ENCODE peak calls at places on chromosomes 5 and 9, in seven cellular contexts. I, M, K, B, J, E and R are unnamed samples.

GRCh38 chr9:134962065-134962997 is 44.6 kb upstream of the FCN1 start:
- DNase-seq in E (no peak), B (no peak), J (no peak), K (no peak), M (no peak), I (no peak), R (peak)

GRCh38 chr5:74028976-74029375 is 403.0 kb downstream of the ARHGEF28 start:
- DNase-seq in B (no peak), M (no peak), E (no peak), J (no peak), K (no peak), I (no peak), R (no peak)

GRCh38 chr5:139468421-139468931 is 2.3 kb upstream of the SMIM33 start:
- DNase-seq in M (peak), B (no peak), K (no peak), I (no peak), J (no peak), E (no peak), R (no peak)

GRCh38 chr9:135905380-135906282 is 1.7 kb downstream of the CAMSAP1 start:
- DNase-seq in I (no peak), B (no peak), M (peak), E (peak), J (peak), K (no peak), R (peak)

GRCh38 chr5:126597156-126597555 is 2.1 kb upstream of the ALDH7A1 start:
- DNase-seq in J (no peak), E (no peak), B (no peak), M (peak), K (no peak), I (no peak), R (no peak)

GRCh38 chr5:180130876-180131740 is 59.5 kb upstream of the RNF130 start:
- DNase-seq in M (no peak), I (no peak), J (no peak), B (no peak), E (no peak), K (no peak), R (no peak)

GRCh38 chr5:98308960-98309359 is 464.5 kb upstream of the RGMB start:
- DNase-seq in K (no peak), M (peak), I (no peak), B (no peak), E (no peak), J (no peak), R (no peak)

GRCh38 chr5:104412649-104413240 is 850.2 kb upstream of the NUDT12 start:
- DNase-seq in I (no peak), E (peak), K (no peak), B (peak), M (peak), J (no peak), R (no peak)

GRCh38 chr5:158020555-158021418 is 161.8 kb upstream of the CLINT1 start:
- DNase-seq in E (no peak), M (peak), J (no peak), I (no peak), K (no peak), B (no peak), R (no peak)

GRCh38 chr5:30937070-30937469 is 256.4 kb upstream of the CDH6 start:
- DNase-seq in J (no peak), B (no peak), E (no peak), I (no peak), M (no peak), K (no peak), R (no peak)

GRCh38 chr5:14185336-14186131 is 42.4 kb downstream of the TRIO start:
- DNase-seq in E (peak), M (peak), K (no peak), I (no peak), B (no peak), J (no peak), R (no peak)

GRCh38 chr9:40884072-40884901 is 244.2 kb downstream of the FOXD4L6 start:
- DNase-seq in B (no peak), K (peak), I (no peak), M (no peak), J (no peak), E (peak), R (no peak)

GRCh38 chr9:135201711-135202110 is 114.2 kb downstream of the OLFM1 start:
- DNase-seq in B (no peak), I (no peak), J (no peak), K (no peak), E (no peak), M (no peak), R (no peak)

GRCh38 chr9:129497064-129497836 is 123.7 kb downstream of the C9orf50 start:
- DNase-seq in K (no peak), B (no peak), M (no peak), I (peak), E (peak), J (no peak), R (no peak)

GRCh38 chr9:136336156-136336860 is 9.0 kb downstream of the GPSM1 start:
- DNase-seq in J (no peak), K (no peak), I (no peak), M (peak), E (no peak), B (no peak), R (no peak)

GRCh38 chr9:129280236-129281231 is 102.5 kb upstream of the IER5L start:
- DNase-seq in K (no peak), M (no peak), E (peak), I (no peak), B (no peak), J (no peak), R (peak)

GRCh38 chr9:134324359-134325095 is 1.7 kb upstream of the RXRA start:
- DNase-seq in B (no peak), K (no peak), M (peak), J (no peak), I (no peak), E (no peak), R (no peak)

GRCh38 chr9:125258832-125259534 is 2.6 kb upstream of the GAPVD1 start:
- DNase-seq in B (no peak), I (no peak), M (no peak), K (no peak), E (no peak), J (no peak), R (no peak)

GRCh38 chr5:27124590-27124989 is 86.2 kb upstream of the CDH9 start:
- DNase-seq in J (no peak), B (no peak), I (no peak), M (peak), K (no peak), E (peak), R (no peak)

GRCh38 chr5:43195670-43196265 is 3.7 kb downstream of the NIM1K start:
- DNase-seq in J (no peak), B (no peak), E (no peak), M (no peak), I (no peak), K (no peak), R (no peak)

GRCh38 chr5:122195784-122196394 is 66.5 kb downstream of the ZNF474 start:
- DNase-seq in I (no peak), K (no peak), J (no peak), B (no peak), E (peak), M (peak), R (no peak)

GRCh38 chr5:127001621-127002296 is 28.6 kb downstream of the MARCHF3 start:
- DNase-seq in I (no peak), M (peak), B (no peak), E (peak), K (no peak), J (no peak), R (no peak)

GRCh38 chr5:132179410-132179809 is 48.2 kb downstream of the P4HA2 start:
- DNase-seq in E (no peak), B (no peak), K (no peak), J (no peak), I (no peak), M (no peak), R (no peak)

GRCh38 chr9:130940023-130940549 is 1.0 kb upstream of the FIBCD1 start:
- DNase-seq in M (no peak), K (no peak), J (no peak), I (no peak), E (no peak), B (no peak), R (no peak)

GRCh38 chr9:135902655-135903357 is 4.5 kb downstream of the CAMSAP1 start:
- DNase-seq in I (no peak), E (no peak), M (no peak), J (no peak), K (no peak), B (no peak), R (peak)

GRCh38 chr9:581673-582497 is 259.6 kb upstream of the DMRT1 start:
- DNase-seq in M (no peak), E (no peak), B (no peak), I (no peak), J (no peak), K (no peak), R (no peak)

GRCh38 chr5:1222147-1222546 is 3.0 kb upstream of the SLC6A18 start:
- DNase-seq in I (no peak), M (no peak), B (no peak), E (no peak), J (no peak), K (no peak), R (no peak)

GRCh38 chr5:142110046-142110531 is 1.5 kb downstream of the NDFIP1 start:
- DNase-seq in M (peak), E (peak), J (no peak), B (no peak), I (no peak), K (no peak), R (no peak)

GRCh38 chr5:81530919-81531318 is 137.0 kb upstream of the ACOT12 start:
- DNase-seq in J (no peak), K (no peak), B (no peak), M (peak), E (no peak), I (no peak), R (no peak)

GRCh38 chr9:123375725-123376132 is 19.7 kb downstream of the CRB2 start:
- DNase-seq in B (no peak), I (no peak), E (peak), J (no peak), M (no peak), K (no peak), R (no peak)

GRCh38 chr9:78613006-78613405 is 316.1 kb downstream of the PSAT1 start:
- DNase-seq in E (no peak), J (no peak), M (no peak), B (no peak), I (no peak), K (no peak), R (no peak)

GRCh38 chr5:96226941-96227552 is 206.0 kb downstream of the PCSK1 start:
- DNase-seq in M (peak), J (no peak), E (peak), K (no peak), I (no peak), B (no peak), R (peak)

GRCh38 chr5:145056805-145057204 is 778.3 kb downstream of the PRELID2 start:
- DNase-seq in B (no peak), I (no peak), J (no peak), K (no peak), E (peak), M (peak), R (no peak)

GRCh38 chr5:956941-957729 is 51.5 kb upstream of the NKD2 start:
- DNase-seq in M (peak), E (peak), I (no peak), B (no peak), J (peak), K (no peak), R (peak)

GRCh38 chr9:83382421-83382820 is 155.8 kb downstream of the FRMD3 start:
- DNase-seq in M (no peak), B (no peak), J (no peak), I (no peak), E (no peak), K (no peak), R (no peak)